ENCODE peak calls at places on chromosomes 6 and 20, in five cellular contexts. A is astrocyte, L is small intestine, F is hepatocyte, M is fibroblast of lung. C is an unnamed sample.
A peak's percentile ranks its signal among the peaks of the same experiment; 100 is the strongest.

GRCh38 chr20:36208257-36208656 is 28.0 kb upstream of the AAR2 start:
- DNase-seq in L (no peak), A (no peak), M (no peak), F (no peak), C (no peak)

GRCh38 chr6:75201901-75202672 is 3.8 kb downstream of the COL12A1 start:
- DNase-seq in F (peak; percentile 57), M (peak; percentile 62), A (peak; percentile 53), L (no peak), C (peak; percentile 39)

GRCh38 chr6:90286884-90287488 is 9.7 kb downstream of the BACH2 start:
- DNase-seq in L (peak; percentile 32), F (peak; percentile 42), A (no peak), M (peak; percentile 19), C (no peak)

GRCh38 chr6:47197672-47198640 is 111.7 kb downstream of the TNFRSF21 start:
- DNase-seq in A (no peak), L (peak; percentile 63), M (no peak), F (no peak), C (no peak)

GRCh38 chr20:62133051-62133845 is 9.9 kb downstream of the PSMA7 start:
- DNase-seq in L (no peak), F (no peak), M (peak; percentile 46), A (peak; percentile 27), C (peak; percentile 94)

GRCh38 chr20:58717278-58718091 is 24.9 kb downstream of the NPEPL1 start:
- DNase-seq in A (no peak), F (peak; percentile 2), M (no peak), L (no peak), C (peak; percentile 52)

GRCh38 chr6:127345521-127345920 is 2.1 kb upstream of the ECHDC1 start:
- DNase-seq in A (no peak), L (no peak), F (no peak), M (no peak), C (no peak)

GRCh38 chr6:41874741-41875140 is 20.4 kb downstream of the USP49 start:
- DNase-seq in A (no peak), L (no peak), F (no peak), M (no peak), C (no peak)

GRCh38 chr20:18719426-18719825 is 94.2 kb upstream of the SCP2D1 start:
- DNase-seq in L (no peak), A (peak; percentile 67), M (peak; percentile 75), F (no peak), C (no peak)

GRCh38 chr6:100347901-100348550 is 116.7 kb downstream of the SIM1 start:
- DNase-seq in A (peak; percentile 84), L (no peak), M (peak; percentile 89), F (no peak), C (peak; percentile 51)

GRCh38 chr6:43723737-43724295 is 36.2 kb upstream of the MRPS18A start:
- DNase-seq in L (peak; percentile 91), F (peak; percentile 89), M (peak; percentile 59), A (peak; percentile 31), C (peak; percentile 93)

GRCh38 chr20:24959591-24960301 is 10.7 kb downstream of the CST7 start:
- DNase-seq in A (no peak), M (no peak), L (no peak), F (no peak), C (no peak)

GRCh38 chr6:14964486-14964885 is 281.4 kb upstream of the JARID2 start:
- DNase-seq in F (no peak), M (no peak), A (no peak), L (no peak), C (no peak)

GRCh38 chr6:83592770-83593394 is 80.5 kb downstream of the PRSS35 start:
- DNase-seq in A (no peak), F (peak; percentile 47), M (peak; percentile 3), L (peak; percentile 36), C (no peak)

GRCh38 chr6:80969439-80969838 is 783.0 kb downstream of the TENT5A start:
- DNase-seq in A (peak; percentile 61), F (no peak), L (no peak), M (peak; percentile 66), C (no peak)

GRCh38 chr6:126056355-126057004 is 70.1 kb downstream of the TRMT11 start:
- DNase-seq in L (no peak), F (no peak), A (no peak), M (no peak), C (no peak)

GRCh38 chr6:139881251-139881650 is 506.8 kb upstream of the CITED2 start:
- DNase-seq in F (no peak), L (no peak), M (no peak), A (no peak), C (no peak)

GRCh38 chr6:133818320-133818719 is 70.6 kb upstream of the TCF21 start:
- DNase-seq in M (no peak), A (no peak), F (no peak), L (no peak), C (no peak)

GRCh38 chr6:166998256-166999144 is 697 bp upstream of the CEP43 start:
- DNase-seq in A (no peak), F (peak; percentile 39), M (no peak), L (peak; percentile 30), C (peak; percentile 81)

GRCh38 chr6:169776379-169776778 is 25.0 kb downstream of the ERMARD start:
- DNase-seq in M (no peak), A (no peak), L (no peak), F (no peak), C (no peak)

GRCh38 chr6:36833182-36833789 is 6.0 kb downstream of the CPNE5 start:
- DNase-seq in M (no peak), F (no peak), L (no peak), A (no peak), C (no peak)

GRCh38 chr20:38433304-38433972 is 1.7 kb downstream of the SNHG17 start:
- DNase-seq in F (no peak), L (no peak), M (no peak), A (no peak), C (no peak)

GRCh38 chr6:44646355-44646754 is 258.8 kb downstream of the CDC5L start:
- DNase-seq in M (peak; percentile 98), F (no peak), L (no peak), A (peak; percentile 97), C (peak; percentile 84)

GRCh38 chr6:153043719-153044118 is 41.2 kb upstream of the MTRF1L start:
- DNase-seq in F (no peak), L (peak; percentile 20), M (no peak), A (no peak), C (no peak)

GRCh38 chr20:41213150-41213820 is 75.9 kb downstream of the PLCG1 start:
- DNase-seq in M (peak; percentile 53), L (peak; percentile 5), A (peak; percentile 45), F (no peak), C (peak; percentile 59)

GRCh38 chr6:46104209-46104608 is 25.6 kb upstream of the ENPP4 start:
- DNase-seq in L (no peak), M (no peak), F (no peak), A (no peak), C (no peak)

GRCh38 chr6:38436726-38437465 is 202.8 kb downstream of the BTBD9 start:
- DNase-seq in M (peak; percentile 78), L (no peak), F (peak; percentile 13), A (peak; percentile 69), C (peak; percentile 32)

DNA sequence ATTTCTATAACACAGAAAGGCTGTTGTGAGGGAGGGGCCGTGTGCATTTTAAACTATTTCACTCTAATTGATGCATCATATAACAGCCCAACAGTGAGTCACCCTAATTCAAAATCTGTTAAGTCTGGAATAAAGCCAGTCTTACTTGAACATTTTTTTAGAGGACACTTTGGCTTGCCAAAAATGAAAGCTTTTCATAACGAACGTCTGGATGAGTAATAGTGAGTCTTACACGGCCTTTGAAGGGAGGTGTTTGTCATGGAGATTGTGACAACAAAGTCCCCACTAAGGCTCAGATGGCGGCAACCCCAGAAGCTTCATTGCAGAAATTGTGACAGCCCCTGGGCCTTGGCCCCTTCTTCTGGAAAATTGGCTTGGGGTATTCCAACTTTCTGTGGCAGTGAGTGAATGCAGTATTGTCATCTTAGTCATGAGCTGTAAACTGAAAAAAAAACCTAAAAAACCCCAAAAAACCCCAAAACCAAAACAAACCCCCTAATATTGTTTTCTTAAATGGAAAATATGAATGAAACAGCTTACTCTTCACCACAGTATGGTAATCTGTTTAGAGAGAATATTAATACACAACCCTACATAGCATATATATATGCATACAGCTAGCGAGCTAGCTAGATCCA is 92.6 kb upstream of the CLDN20 start:
- DNase-seq in A (peak; percentile 94), L (peak; percentile 29), F (peak; percentile 25), M (peak; percentile 95), C (peak; percentile 95)
- H3K4me3 ChIP-seq in A (peak overlapping the region; percentile 39), L (no peak overlapping the region), F (no peak overlapping the region), M (peak overlapping the region; percentile 3), C (peak overlapping the region; percentile 43)

GRCh38 chr6:142679907-142680306 is 265.1 kb downstream of the HIVEP2 start:
- DNase-seq in L (no peak), M (no peak), A (no peak), F (no peak), C (no peak)

GRCh38 chr6:142680308-142680707 is 264.7 kb downstream of the HIVEP2 start:
- DNase-seq in F (no peak), L (no peak), M (peak; percentile 71), A (peak; percentile 55), C (no peak)

GRCh38 chr6:142675517-142675916 is 269.5 kb downstream of the HIVEP2 start:
- DNase-seq in F (no peak), A (no peak), M (no peak), L (no peak), C (no peak)

GRCh38 chr6:142671791-142672190 is 273.2 kb downstream of the HIVEP2 start:
- DNase-seq in A (no peak), L (no peak), M (no peak), F (no peak), C (no peak)

DNA sequence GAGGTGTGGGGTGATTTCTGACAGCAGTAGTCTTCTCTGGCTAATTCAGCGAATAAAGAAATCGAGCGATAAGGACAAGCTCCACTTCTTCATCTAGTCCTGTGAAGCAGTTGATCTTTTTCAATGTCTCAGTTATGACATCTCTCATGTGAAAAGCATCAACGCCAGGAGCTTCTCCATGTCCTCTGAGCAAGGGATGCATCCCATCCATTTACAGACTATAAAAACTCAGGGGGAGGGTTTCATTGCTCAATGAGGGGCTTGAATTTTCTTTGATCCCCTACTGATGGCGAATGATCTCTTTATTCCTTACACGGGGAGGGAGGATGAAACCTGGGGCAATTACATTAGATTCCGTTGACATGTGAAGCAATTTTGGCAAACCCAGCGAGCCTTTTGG is 269.1 kb downstream of the HIVEP2 start:
- DNase-seq in F (no peak), L (no peak), A (no peak), M (no peak), C (no peak)
- H3K27me3 ChIP-seq in F (no peaks in the 10 kb centered on the region), L (no peaks in the 10 kb centered on the region), A (no peaks in the 10 kb centered on the region), M (peaks cover 10% of the 10 kb centered on the region), C (peaks cover 42% of the 10 kb centered on the region)

GRCh38 chr6:113824863-113825262 is 32.3 kb upstream of the MARCKS start:
- DNase-seq in A (no peak), M (no peak), F (no peak), L (no peak), C (no peak)

GRCh38 chr6:113825776-113826175 is 31.4 kb upstream of the MARCKS start:
- DNase-seq in L (peak; percentile 30), A (peak; percentile 91), M (peak; percentile 93), F (peak; percentile 51), C (peak; percentile 21)

GRCh38 chr6:113829702-113830058 is 27.5 kb upstream of the MARCKS start:
- DNase-seq in A (peak; percentile 96), M (peak; percentile 96), F (peak; percentile 21), L (peak; percentile 18), C (no peak)

GRCh38 chr6:113830140-113830539 is 27.0 kb upstream of the MARCKS start:
- DNase-seq in M (peak; percentile 39), L (no peak), A (peak; percentile 39), F (no peak), C (no peak)

GRCh38 chr6:113828984-113829701 is 28.0 kb upstream of the MARCKS start:
- DNase-seq in A (no peak), F (no peak), M (no peak), L (peak; percentile 33), C (no peak)
- H3K4me3 ChIP-seq in A (no peak overlapping the region), F (no peak overlapping the region), M (no peak overlapping the region), L (no peak overlapping the region), C (no peak overlapping the region)

GRCh38 chr20:64107736-64108457 is 532 bp upstream of the NPBWR2 start:
- DNase-seq in F (no peak), A (no peak), M (no peak), L (no peak), C (peak; percentile 38)
- H3K27me3 ChIP-seq in F (peaks cover 8% of the 10 kb centered on the region), A (peaks cover 8% of the 10 kb centered on the region), M (peaks cover 9% of the 10 kb centered on the region), L (peaks cover 2% of the 10 kb centered on the region), C (peaks cover 15% of the 10 kb centered on the region)